ENCODE peak calls at places on chromosomes 5 and 9, in nine cellular contexts. G is endothelial cell of umbilical vein, T is SK-N-SH, J is A549, F is HCT116, W is WTC11, Q is HepG2, Z is GM12878, H is K562. B is an unnamed sample.

GRCh38 chr5:170338933-170339779 is 41.6 kb upstream of the LCP2 start:
- DNase-seq in Q (no peak), F (peak), J (no peak), Z (no peak), H (peak), T (no peak), G (no peak), W (peak), B (peak)

GRCh38 chr5:166493627-166494026 is 1797.8 kb upstream of the WWC1 start:
- DNase-seq in H (no peak), F (no peak), T (no peak), Z (no peak), W (no peak), J (no peak), G (no peak), Q (no peak), B (no peak)

GRCh38 chr5:4862500-4862899 is 277.6 kb upstream of the ADAMTS16 start:
- DNase-seq in T (peak), H (peak), Z (no peak), J (peak), F (peak), W (no peak), Q (peak), G (peak), B (peak)

GRCh38 chr5:173922527-173922926 is 34.4 kb downstream of the CPEB4 start:
- DNase-seq in G (no peak), F (no peak), Z (no peak), J (no peak), H (no peak), Q (no peak), W (no peak), T (no peak), B (no peak)

GRCh38 chr5:57383093-57383861 is 99.3 kb downstream of the ACTBL2 start:
- DNase-seq in W (no peak), F (peak), T (peak), Z (no peak), J (peak), H (peak), Q (peak), G (peak), B (peak)

GRCh38 chr5:86108825-86109224 is 508.9 kb upstream of the COX7C start:
- DNase-seq in W (no peak), G (no peak), Z (no peak), Q (no peak), T (no peak), H (no peak), F (no peak), J (no peak), B (no peak)

GRCh38 chr5:2335727-2336515 is 415.6 kb downstream of the IRX2 start:
- DNase-seq in G (no peak), Z (no peak), T (no peak), H (no peak), F (no peak), J (no peak), Q (no peak), W (no peak), B (no peak)

GRCh38 chr9:10703139-10703538 is 90.3 kb upstream of the PTPRD start:
- DNase-seq in Z (no peak), G (no peak), Q (no peak), H (no peak), W (no peak), F (no peak), T (no peak), J (no peak), B (no peak)

GRCh38 chr9:17082343-17082742 is 52.5 kb upstream of the CNTLN start:
- DNase-seq in T (peak), Q (no peak), W (peak), Z (no peak), F (no peak), H (no peak), G (peak), J (no peak), B (no peak)

GRCh38 chr9:96176901-96177718 is 124.9 kb downstream of the HSD17B3 start:
- DNase-seq in G (no peak), W (peak), F (no peak), H (no peak), Z (no peak), Q (no peak), T (peak), J (no peak), B (no peak)

GRCh38 chr5:39462211-39462610 is 37.4 kb upstream of the DAB2 start:
- DNase-seq in Q (no peak), F (no peak), H (no peak), G (no peak), J (no peak), T (no peak), Z (no peak), W (no peak), B (no peak)

GRCh38 chr5:143031781-143032724 is 261.9 kb downstream of the ARHGAP26 start:
- DNase-seq in G (no peak), Z (no peak), Q (no peak), W (no peak), F (no peak), J (no peak), H (no peak), T (peak), B (no peak)

GRCh38 chr5:32206799-32207634 is 32.9 kb upstream of the GOLPH3 start:
- DNase-seq in Z (no peak), H (no peak), Q (no peak), F (no peak), T (no peak), W (no peak), J (no peak), G (no peak), B (peak)

GRCh38 chr5:94432499-94432898 is 185.9 kb downstream of the KIAA0825 start:
- DNase-seq in Z (no peak), Q (no peak), G (peak), T (no peak), W (no peak), H (no peak), J (no peak), F (no peak), B (peak)

GRCh38 chr5:10602031-10602806 is 38.3 kb downstream of the ANKRD33B start:
- DNase-seq in T (no peak), F (no peak), Z (no peak), J (no peak), W (no peak), G (no peak), Q (no peak), H (peak), B (no peak)

GRCh38 chr5:53434566-53434965 is 45.9 kb upstream of the FST start:
- DNase-seq in J (no peak), G (no peak), W (no peak), Q (no peak), F (no peak), Z (no peak), T (no peak), H (no peak), B (no peak)

GRCh38 chr5:107985144-107985543 is 314.4 kb upstream of the EFNA5 start:
- DNase-seq in Q (no peak), J (no peak), G (peak), F (peak), T (no peak), Z (no peak), W (no peak), H (no peak), B (peak)

GRCh38 chr5:179154346-179154990 is 94.3 kb downstream of the ZNF354C start:
- DNase-seq in F (no peak), T (no peak), Q (no peak), W (peak), Z (no peak), H (no peak), J (no peak), G (no peak), B (no peak)

GRCh38 chr5:81639556-81639955 is 111.3 kb downstream of the SSBP2 start:
- DNase-seq in W (no peak), Q (no peak), G (no peak), Z (no peak), F (no peak), T (no peak), H (no peak), J (no peak), B (no peak)

GRCh38 chr5:55850839-55851674 is at the start of gene IL31RA:
- DNase-seq in H (no peak), G (peak), F (peak), W (no peak), Z (no peak), J (peak), T (no peak), Q (peak), B (peak)

GRCh38 chr5:176652136-176652535 is 4.9 kb downstream of the TSPAN17 start:
- DNase-seq in F (no peak), T (peak), G (no peak), Q (no peak), J (no peak), W (no peak), H (peak), Z (no peak), B (no peak)

GRCh38 chr9:129391215-129391614 is 213.2 kb upstream of the IER5L start:
- DNase-seq in T (no peak), F (no peak), W (no peak), G (no peak), Q (no peak), H (no peak), J (no peak), Z (no peak), B (no peak)

GRCh38 chr9:31697956-31698355 is 686.5 kb upstream of the ACO1 start:
- DNase-seq in J (no peak), G (no peak), Z (no peak), H (no peak), W (no peak), T (no peak), Q (no peak), F (no peak), B (no peak)

GRCh38 chr9:81344366-81344765 is 345.0 kb downstream of the TLE1 start:
- DNase-seq in G (no peak), T (no peak), Q (no peak), H (no peak), J (no peak), W (no peak), F (no peak), Z (no peak), B (no peak)

GRCh38 chr5:79983618-79984017 is 7.4 kb downstream of the MTX3 start:
- DNase-seq in J (no peak), W (no peak), Q (no peak), Z (no peak), G (no peak), F (no peak), T (no peak), H (no peak), B (no peak)

GRCh38 chr9:12798066-12798770 is 23.4 kb downstream of the LURAP1L start:
- DNase-seq in T (no peak), H (no peak), W (no peak), Z (no peak), F (no peak), G (no peak), J (no peak), Q (no peak), B (no peak)

GRCh38 chr5:95884511-95884910 is 62.0 kb upstream of the GLRX start:
- DNase-seq in Z (no peak), Q (no peak), G (no peak), W (no peak), T (no peak), F (no peak), H (peak), J (no peak), B (peak)

GRCh38 chr9:123361731-123362560 is 5.9 kb downstream of the CRB2 start:
- DNase-seq in F (no peak), Z (no peak), H (no peak), T (no peak), W (no peak), G (no peak), Q (no peak), J (no peak), B (no peak)

GRCh38 chr5:109754319-109754718 is 64.6 kb downstream of the MAN2A1 start:
- DNase-seq in Z (no peak), F (no peak), Q (no peak), H (no peak), T (no peak), W (no peak), J (no peak), G (no peak), B (no peak)

GRCh38 chr9:72149231-72149975 is at the start of gene GDA:
- DNase-seq in Q (no peak), G (no peak), T (no peak), Z (no peak), F (peak), W (peak), H (no peak), J (peak), B (no peak)

GRCh38 chr9:126505697-126506346 is 107.9 kb upstream of the LMX1B start:
- DNase-seq in Q (no peak), Z (no peak), W (no peak), T (no peak), F (no peak), H (no peak), G (no peak), J (no peak), B (no peak)
- TF ChIP-seq MAX in Q (no peak), Z (no peak), W (no peak), T (no peak), F (no peak), H (no peak), G (no peak), J (no peak), B (no peak)

GRCh38 chr5:164356790-164357189 is 851.4 kb downstream of the MAT2B start:
- DNase-seq in G (no peak), Z (no peak), F (no peak), W (no peak), T (no peak), J (no peak), H (no peak), Q (no peak), B (no peak)

GRCh38 chr5:164357405-164358033 is 852.1 kb downstream of the MAT2B start:
- DNase-seq in Z (no peak), J (no peak), G (no peak), H (no peak), W (no peak), Q (no peak), T (no peak), F (no peak), B (no peak)

GRCh38 chr5:164353155-164353554 is 847.7 kb downstream of the MAT2B start:
- DNase-seq in W (no peak), F (no peak), H (no peak), G (no peak), Z (no peak), J (no peak), T (peak), Q (no peak), B (no peak)

GRCh38 chr5:164354138-164354751 is 848.8 kb downstream of the MAT2B start:
- DNase-seq in G (no peak), W (no peak), J (no peak), H (no peak), Q (no peak), T (no peak), F (no peak), Z (no peak), B (peak)

DNA sequence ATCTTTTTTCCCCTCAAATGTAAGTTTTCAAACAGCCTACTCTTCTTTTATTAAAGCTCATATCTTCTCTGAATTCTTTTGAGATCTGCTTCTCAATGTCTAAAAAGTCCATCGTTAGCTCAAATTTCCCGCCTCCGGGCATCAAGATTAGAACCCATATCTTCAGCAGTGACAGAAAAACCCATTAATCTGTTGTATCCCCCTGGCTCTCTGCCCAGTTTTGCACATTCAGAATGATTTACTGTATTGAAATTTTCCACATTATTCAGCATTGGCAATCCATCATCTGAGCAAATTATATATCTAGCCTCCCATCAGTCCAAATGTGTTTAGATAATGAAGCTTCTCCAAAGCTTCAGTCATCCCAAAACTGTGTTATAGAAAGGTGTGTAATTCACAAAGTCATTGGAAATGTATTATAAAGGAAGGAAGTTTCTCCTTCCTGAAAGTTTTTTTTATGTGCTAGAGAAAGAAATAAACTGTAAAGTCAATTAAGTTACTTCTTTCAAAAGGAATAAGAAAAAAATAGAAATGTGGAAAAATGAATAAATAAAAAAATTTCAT is 849.9 kb downstream of the MAT2B start:
- DNase-seq in W (no peak), T (no peak), F (no peak), Z (no peak), Q (no peak), H (no peak), J (no peak), G (peak), B (no peak)
- TF ChIP-seq MAX in W (no peak), T (no peak), F (no peak), Z (no peak), Q (no peak), H (no peak), J (no peak), G (no peak), B (no peak)

GRCh38 chr9:136619742-136620440 is 42.8 kb upstream of the EGFL7 start:
- DNase-seq in G (no peak), W (no peak), J (no peak), Z (no peak), F (no peak), T (no peak), Q (peak), H (no peak), B (peak)
- TF ChIP-seq MAX in G (no peak), W (no peak), J (no peak), Z (no peak), F (no peak), T (no peak), Q (peak), H (no peak), B (peak)

GRCh38 chr9:7174301-7174700 is 416.5 kb downstream of the KDM4C start:
- DNase-seq in Z (no peak), T (no peak), W (no peak), G (no peak), F (no peak), J (no peak), Q (no peak), H (no peak), B (no peak)
- TF ChIP-seq MAX in Z (no peak), T (no peak), W (no peak), G (no peak), F (no peak), J (no peak), Q (no peak), H (no peak), B (no peak)

GRCh38 chr9:110128664-110129329 is 79.2 kb downstream of the C9orf152 start:
- DNase-seq in H (no peak), T (no peak), J (no peak), W (no peak), Z (peak), F (no peak), G (no peak), Q (no peak), B (no peak)
- TF ChIP-seq MAX in H (no peak), T (no peak), J (no peak), W (no peak), Z (peak), F (no peak), G (no peak), Q (no peak), B (no peak)

GRCh38 chr9:77457916-77458592 is 190.1 kb downstream of the GNA14 start:
- DNase-seq in H (peak), T (peak), W (peak), G (peak), F (peak), Z (no peak), Q (peak), J (peak), B (peak)
- TF ChIP-seq MAX in H (no peak), T (no peak), W (no peak), G (no peak), F (no peak), Z (no peak), Q (no peak), J (no peak), B (no peak)

GRCh38 chr9:36892279-36892678 is 141.8 kb downstream of the PAX5 start:
- DNase-seq in J (no peak), G (no peak), W (no peak), T (no peak), H (no peak), Q (no peak), Z (no peak), F (no peak), B (no peak)
- TF ChIP-seq MAX in J (no peak), G (no peak), W (no peak), T (no peak), H (no peak), Q (no peak), Z (no peak), F (no peak), B (no peak)

GRCh38 chr9:101229606-101230005 is 155.2 kb downstream of the BAAT start:
- DNase-seq in T (no peak), G (no peak), H (no peak), W (no peak), Z (no peak), F (no peak), J (no peak), Q (no peak), B (no peak)

GRCh38 chr9:101232405-101232977 is 152.3 kb downstream of the BAAT start:
- DNase-seq in J (no peak), W (no peak), G (no peak), H (no peak), T (no peak), Z (no peak), Q (no peak), F (no peak), B (no peak)

DNA sequence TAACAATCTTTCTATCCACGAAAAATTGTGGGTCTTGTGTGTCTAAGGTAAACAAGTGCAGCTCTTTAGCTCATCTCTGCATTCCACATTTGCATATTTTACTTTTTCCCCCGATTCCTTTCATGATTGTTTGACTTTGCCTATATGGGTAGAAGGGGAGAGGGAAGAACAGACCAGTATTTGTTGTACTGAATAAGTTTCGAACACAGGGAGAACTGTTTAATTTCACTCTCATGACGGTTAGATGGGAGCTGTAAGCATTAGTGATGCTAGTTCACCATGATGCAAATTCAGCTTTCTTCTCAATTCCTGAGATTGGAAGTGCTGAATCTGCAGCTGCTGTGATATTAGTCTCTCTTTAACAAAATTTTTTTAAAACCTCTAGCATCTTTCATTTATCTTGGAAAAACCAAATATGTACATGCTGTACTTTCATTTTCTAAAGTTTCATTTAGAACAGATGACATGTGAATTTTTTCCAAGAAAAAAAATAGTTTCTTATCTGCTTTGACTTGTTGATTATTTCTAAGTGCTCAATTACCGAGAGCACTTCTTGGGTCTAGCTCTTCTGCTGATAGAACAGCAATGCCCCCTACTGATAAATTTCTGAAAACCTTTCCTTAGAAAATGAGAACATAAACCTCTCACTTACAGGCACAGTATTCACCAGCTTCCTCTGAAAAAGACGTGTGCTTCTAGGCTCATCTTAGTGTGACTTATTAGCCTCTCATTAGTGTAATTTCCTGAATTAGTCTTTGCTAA is 149.5 kb downstream of the BAAT start:
- DNase-seq in G (peak), Q (peak), W (no peak), J (no peak), Z (no peak), T (peak), F (peak), H (no peak), B (peak)
- TF ChIP-seq MAX in G (no peak), Q (no peak), W (no peak), J (no peak), Z (no peak), T (no peak), F (no peak), H (no peak), B (no peak)